ENCODE peak calls at places on chromosomes 13 and 19, in nine cellular contexts. One of them, this sample, is unnamed. For H3K4me1 and H3K27me3, the result is how much of the 10 kb centered on the place peaks cover.

GRCh38 chr13:23378009-23378632 is 55.4 kb downstream of the SACS start:
- DNase-seq in body of pancreas: no peak
- DNase-seq in IMR-90: peak
- DNase-seq in pancreas: no peak
- DNase-seq in lower lobe of right lung: no peak
- DNase-seq in H9: no peak
- DNase-seq in heart right ventricle: no peak
- DNase-seq in Peyer's patch: no peak
- DNase-seq in tibial nerve: peak
- DNase-seq in this sample: peak

GRCh38 chr19:31531326-31531725 is 182.1 kb upstream of the TSHZ3 start:
- DNase-seq in lower lobe of right lung: no peak
- DNase-seq in IMR-90: no peak
- DNase-seq in pancreas: no peak
- DNase-seq in heart right ventricle: no peak
- DNase-seq in tibial nerve: no peak
- DNase-seq in body of pancreas: no peak
- DNase-seq in H9: no peak
- DNase-seq in Peyer's patch: no peak
- DNase-seq in this sample: no peak

GRCh38 chr13:109720758-109721184 is 65.6 kb downstream of the IRS2 start:
- DNase-seq in Peyer's patch: no peak
- DNase-seq in body of pancreas: no peak
- DNase-seq in H9: no peak
- DNase-seq in heart right ventricle: no peak
- DNase-seq in tibial nerve: no peak
- DNase-seq in lower lobe of right lung: no peak
- DNase-seq in pancreas: no peak
- DNase-seq in IMR-90: no peak
- DNase-seq in this sample: no peak

GRCh38 chr13:97627566-97627965 is 193.6 kb downstream of the RAP2A start:
- DNase-seq in tibial nerve: peak
- DNase-seq in lower lobe of right lung: no peak
- DNase-seq in heart right ventricle: peak
- DNase-seq in pancreas: no peak
- DNase-seq in Peyer's patch: no peak
- DNase-seq in H9: peak
- DNase-seq in body of pancreas: peak
- DNase-seq in IMR-90: peak
- DNase-seq in this sample: no peak

GRCh38 chr13:22499919-22500318 is 680.9 kb upstream of the SGCG start:
- DNase-seq in heart right ventricle: no peak
- DNase-seq in lower lobe of right lung: no peak
- DNase-seq in pancreas: no peak
- DNase-seq in tibial nerve: no peak
- DNase-seq in H9: no peak
- DNase-seq in body of pancreas: no peak
- DNase-seq in IMR-90: no peak
- DNase-seq in Peyer's patch: no peak
- DNase-seq in this sample: no peak

GRCh38 chr13:39777021-39777420 is 121.6 kb downstream of the COG6 start:
- DNase-seq in Peyer's patch: no peak
- DNase-seq in body of pancreas: no peak
- DNase-seq in lower lobe of right lung: no peak
- DNase-seq in H9: no peak
- DNase-seq in tibial nerve: no peak
- DNase-seq in heart right ventricle: no peak
- DNase-seq in pancreas: no peak
- DNase-seq in IMR-90: no peak
- DNase-seq in this sample: no peak

GRCh38 chr19:31659897-31660210 is 310.6 kb upstream of the TSHZ3 start:
- DNase-seq in lower lobe of right lung: no peak
- DNase-seq in tibial nerve: no peak
- DNase-seq in H9: no peak
- DNase-seq in pancreas: no peak
- DNase-seq in IMR-90: peak
- DNase-seq in heart right ventricle: no peak
- DNase-seq in body of pancreas: no peak
- DNase-seq in Peyer's patch: no peak
- DNase-seq in this sample: no peak

GRCh38 chr19:23384858-23385257 is 10.4 kb downstream of the ZNF91 start:
- DNase-seq in pancreas: no peak
- DNase-seq in tibial nerve: no peak
- DNase-seq in heart right ventricle: no peak
- DNase-seq in lower lobe of right lung: no peak
- DNase-seq in Peyer's patch: no peak
- DNase-seq in body of pancreas: no peak
- DNase-seq in IMR-90: no peak
- DNase-seq in H9: no peak
- DNase-seq in this sample: no peak

GRCh38 chr13:40765602-40766001 is 5.4 kb downstream of the MRPS31 start:
- DNase-seq in pancreas: no peak
- DNase-seq in Peyer's patch: no peak
- DNase-seq in body of pancreas: no peak
- DNase-seq in H9: no peak
- DNase-seq in lower lobe of right lung: no peak
- DNase-seq in tibial nerve: no peak
- DNase-seq in heart right ventricle: no peak
- DNase-seq in IMR-90: no peak
- DNase-seq in this sample: no peak

GRCh38 chr19:55347442-55348009 is 7.0 kb downstream of the COX6B2 start:
- DNase-seq in heart right ventricle: no peak
- DNase-seq in H9: no peak
- DNase-seq in pancreas: no peak
- DNase-seq in IMR-90: no peak
- DNase-seq in tibial nerve: no peak
- DNase-seq in lower lobe of right lung: no peak
- DNase-seq in Peyer's patch: no peak
- DNase-seq in body of pancreas: no peak
- DNase-seq in this sample: no peak

GRCh38 chr19:35856546-35857149 is at the start of gene KIRREL2:
- DNase-seq in H9: peak
- DNase-seq in IMR-90: no peak
- DNase-seq in Peyer's patch: no peak
- DNase-seq in heart right ventricle: no peak
- DNase-seq in body of pancreas: peak
- DNase-seq in pancreas: peak
- DNase-seq in lower lobe of right lung: no peak
- DNase-seq in tibial nerve: no peak
- DNase-seq in this sample: no peak

GRCh38 chr19:50486823-50487515 is 10.3 kb upstream of the GARIN5A start:
- DNase-seq in H9: peak
- DNase-seq in body of pancreas: no peak
- DNase-seq in pancreas: no peak
- DNase-seq in lower lobe of right lung: peak
- DNase-seq in IMR-90: peak
- DNase-seq in tibial nerve: no peak
- DNase-seq in heart right ventricle: no peak
- DNase-seq in Peyer's patch: peak
- DNase-seq in this sample: peak

DNA sequence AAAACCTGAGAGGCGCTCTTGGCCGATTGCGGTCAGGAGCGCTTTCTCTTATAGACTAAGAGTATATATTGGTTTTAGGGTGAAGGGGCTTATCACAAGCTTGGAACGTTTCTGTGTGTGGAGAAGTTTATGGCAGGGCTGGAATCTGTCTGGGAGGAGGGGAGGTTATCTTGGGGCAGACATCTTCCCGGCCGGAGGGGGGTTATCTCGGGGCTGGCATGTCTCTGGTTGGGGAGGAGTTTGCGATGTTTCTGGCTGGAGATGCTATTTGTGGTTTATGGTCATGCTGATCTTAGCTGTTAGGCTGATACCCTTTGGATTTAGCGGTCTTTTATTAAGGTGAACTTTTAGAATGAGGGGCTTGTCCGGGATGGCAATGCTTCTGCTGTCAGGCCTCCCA is 18.4 kb downstream of the KDM4B start:
- DNase-seq in lower lobe of right lung: no peak
- DNase-seq in H9: no peak
- DNase-seq in pancreas: no peak
- DNase-seq in tibial nerve: no peak
- DNase-seq in IMR-90: no peak
- DNase-seq in body of pancreas: no peak
- DNase-seq in Peyer's patch: no peak
- DNase-seq in heart right ventricle: no peak
- DNase-seq in this sample: no peak
- H3K4me1 ChIP-seq in lower lobe of right lung: under half
- H3K4me1 ChIP-seq in H9: under half
- H3K4me1 ChIP-seq in pancreas: under half
- H3K4me1 ChIP-seq in tibial nerve: under half
- H3K4me1 ChIP-seq in IMR-90: under half
- H3K4me1 ChIP-seq in body of pancreas: under half
- H3K4me1 ChIP-seq in Peyer's patch: under half
- H3K4me1 ChIP-seq in heart right ventricle: half or more
- H3K4me1 ChIP-seq in this sample: under half

GRCh38 chr19:13826652-13827235 is 31.5 kb downstream of the ZSWIM4 start:
- DNase-seq in tibial nerve: no peak
- DNase-seq in pancreas: no peak
- DNase-seq in lower lobe of right lung: no peak
- DNase-seq in IMR-90: no peak
- DNase-seq in H9: no peak
- DNase-seq in body of pancreas: no peak
- DNase-seq in heart right ventricle: no peak
- DNase-seq in Peyer's patch: no peak
- DNase-seq in this sample: no peak

GRCh38 chr19:13827656-13828055 is 32.4 kb downstream of the ZSWIM4 start:
- DNase-seq in tibial nerve: no peak
- DNase-seq in Peyer's patch: no peak
- DNase-seq in pancreas: no peak
- DNase-seq in body of pancreas: no peak
- DNase-seq in IMR-90: no peak
- DNase-seq in heart right ventricle: peak
- DNase-seq in H9: peak
- DNase-seq in lower lobe of right lung: no peak
- DNase-seq in this sample: no peak

GRCh38 chr19:13824703-13825102 is 29.5 kb downstream of the ZSWIM4 start:
- DNase-seq in lower lobe of right lung: no peak
- DNase-seq in heart right ventricle: no peak
- DNase-seq in Peyer's patch: no peak
- DNase-seq in body of pancreas: no peak
- DNase-seq in IMR-90: no peak
- DNase-seq in H9: no peak
- DNase-seq in tibial nerve: no peak
- DNase-seq in pancreas: no peak
- DNase-seq in this sample: no peak

GRCh38 chr19:13823901-13824300 is 28.7 kb downstream of the ZSWIM4 start:
- DNase-seq in pancreas: no peak
- DNase-seq in tibial nerve: no peak
- DNase-seq in H9: no peak
- DNase-seq in heart right ventricle: no peak
- DNase-seq in lower lobe of right lung: no peak
- DNase-seq in Peyer's patch: no peak
- DNase-seq in body of pancreas: no peak
- DNase-seq in IMR-90: no peak
- DNase-seq in this sample: no peak

DNA sequence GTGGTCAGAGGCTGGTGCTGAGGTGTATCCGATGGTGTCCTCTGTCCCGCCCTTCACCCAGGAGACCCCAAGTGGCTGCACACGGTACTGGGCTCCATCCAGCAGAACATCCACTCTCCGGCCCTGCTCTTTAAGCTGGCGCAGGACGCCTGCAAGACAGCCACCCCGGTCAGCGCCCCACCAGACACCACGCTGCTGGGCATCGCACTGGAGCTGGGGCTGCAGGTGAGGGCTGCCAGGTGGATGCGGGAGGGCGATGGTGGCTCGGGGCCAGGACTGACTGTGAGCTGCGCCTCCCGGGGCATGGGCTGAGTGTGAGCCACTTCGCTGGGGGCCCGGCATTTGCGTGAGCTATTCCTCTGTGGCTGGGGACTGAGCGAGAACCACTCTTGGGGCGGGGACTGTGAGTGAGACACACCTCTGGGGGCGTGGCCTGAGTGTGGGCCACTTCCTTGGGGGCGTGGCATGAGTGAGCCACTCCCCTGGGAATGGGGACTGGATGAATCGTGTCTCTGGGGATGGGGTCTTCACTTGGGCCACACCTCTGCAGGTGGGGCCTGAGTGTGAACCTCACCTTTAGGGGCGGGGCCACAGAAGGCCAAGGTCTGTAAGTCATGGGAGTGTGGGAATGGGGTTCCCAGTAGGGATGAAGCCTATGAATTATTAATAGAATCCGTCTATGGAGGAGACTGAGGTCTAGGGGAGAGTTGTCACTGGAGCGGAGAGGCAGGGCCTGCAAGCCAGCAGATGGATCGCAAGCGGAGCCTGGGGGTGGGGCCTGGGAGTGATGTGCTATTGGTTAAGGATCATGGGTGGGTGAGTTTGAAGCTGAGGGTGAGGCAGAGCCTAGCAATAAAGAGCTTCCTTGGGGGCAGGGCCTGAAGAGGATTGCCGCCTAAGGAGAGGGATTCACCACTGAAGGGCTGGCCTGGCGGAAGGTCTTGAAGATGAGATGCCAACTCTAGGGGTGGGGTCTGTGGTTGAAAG is 30.5 kb downstream of the ZSWIM4 start:
- DNase-seq in tibial nerve: no peak
- DNase-seq in heart right ventricle: no peak
- DNase-seq in Peyer's patch: no peak
- DNase-seq in body of pancreas: no peak
- DNase-seq in IMR-90: no peak
- DNase-seq in pancreas: peak
- DNase-seq in H9: peak
- DNase-seq in lower lobe of right lung: no peak
- DNase-seq in this sample: no peak
- TF ChIP-seq CTCF in tibial nerve: no peak
- TF ChIP-seq CTCF in heart right ventricle: no peak
- TF ChIP-seq CTCF in Peyer's patch: no peak
- TF ChIP-seq CTCF in body of pancreas: no peak
- TF ChIP-seq CTCF in IMR-90: peak
- TF ChIP-seq CTCF in pancreas: no peak
- TF ChIP-seq CTCF in H9: peak
- TF ChIP-seq CTCF in lower lobe of right lung: no peak
- TF ChIP-seq CTCF in this sample: peak

GRCh38 chr13:99998261-99998660 is 16.7 kb downstream of the ZIC2 start:
- DNase-seq in H9: no peak
- DNase-seq in pancreas: no peak
- DNase-seq in Peyer's patch: no peak
- DNase-seq in IMR-90: no peak
- DNase-seq in heart right ventricle: no peak
- DNase-seq in lower lobe of right lung: no peak
- DNase-seq in tibial nerve: no peak
- DNase-seq in body of pancreas: no peak
- DNase-seq in this sample: no peak
- H3K27me3 ChIP-seq in H9: under half
- H3K27me3 ChIP-seq in pancreas: half or more
- H3K27me3 ChIP-seq in Peyer's patch: under half
- H3K27me3 ChIP-seq in IMR-90: half or more
- H3K27me3 ChIP-seq in heart right ventricle: half or more
- H3K27me3 ChIP-seq in lower lobe of right lung: half or more
- H3K27me3 ChIP-seq in tibial nerve: under half
- H3K27me3 ChIP-seq in body of pancreas: under half
- H3K27me3 ChIP-seq in this sample: half or more

DNA sequence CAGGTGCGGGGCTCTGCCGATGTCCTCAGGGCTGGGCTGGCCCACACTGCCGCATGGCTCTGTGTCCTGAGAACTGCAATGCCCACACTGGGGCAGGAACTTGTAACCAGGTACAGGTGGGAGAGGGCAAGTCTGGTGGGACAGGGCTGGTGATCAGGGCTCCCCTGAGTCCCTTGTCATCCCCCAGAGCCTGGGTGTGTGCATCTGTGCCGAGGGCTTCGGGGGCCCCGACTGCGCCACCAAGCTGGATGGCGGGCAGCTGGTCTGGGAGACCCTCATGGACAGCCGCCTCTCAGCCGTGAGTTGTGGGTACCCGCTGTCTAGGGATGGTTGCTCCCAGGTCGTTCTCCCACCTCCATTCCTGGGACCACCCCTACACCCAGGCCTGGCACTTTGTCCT is 30.5 kb downstream of the MEGF8 start:
- DNase-seq in tibial nerve: no peak
- DNase-seq in Peyer's patch: no peak
- DNase-seq in pancreas: no peak
- DNase-seq in heart right ventricle: no peak
- DNase-seq in body of pancreas: no peak
- DNase-seq in IMR-90: no peak
- DNase-seq in lower lobe of right lung: no peak
- DNase-seq in H9: no peak
- DNase-seq in this sample: no peak
- H3K4me1 ChIP-seq in tibial nerve: under half
- H3K4me1 ChIP-seq in Peyer's patch: under half
- H3K4me1 ChIP-seq in pancreas: under half
- H3K4me1 ChIP-seq in heart right ventricle: under half
- H3K4me1 ChIP-seq in body of pancreas: under half
- H3K4me1 ChIP-seq in IMR-90: under half
- H3K4me1 ChIP-seq in lower lobe of right lung: under half
- H3K4me1 ChIP-seq in H9: under half
- H3K4me1 ChIP-seq in this sample: under half